ENCODE peak calls at places on chromosome 18, in five cellular contexts. I is GM23338, L is GM12878, G is A549, B is K562. N is an unnamed sample.

GRCh38 chr18:11118051-11118450 is 31.3 kb downstream of the PIEZO2 start:
- DNase-seq in B (no peak), G (no peak), I (no peak), L (no peak), N (peak)

GRCh38 chr18:22703883-22704626 is 229.1 kb upstream of the RBBP8 start:
- DNase-seq in I (peak), B (peak), L (no peak), G (peak), N (peak)

GRCh38 chr18:10296491-10296890 is 157.9 kb upstream of the APCDD1 start:
- DNase-seq in L (no peak), B (no peak), I (no peak), G (no peak), N (no peak)

GRCh38 chr18:78982186-78982585 is 2.6 kb downstream of the SALL3 start:
- DNase-seq in L (no peak), I (peak), B (no peak), G (no peak), N (no peak)

GRCh38 chr18:53509886-53510285 is 714.6 kb downstream of the MBD2 start:
- DNase-seq in B (no peak), L (no peak), G (no peak), I (no peak), N (no peak)

GRCh38 chr18:63974991-63975390 is 5.1 kb downstream of the SERPINB8 start:
- DNase-seq in B (no peak), G (no peak), I (peak), L (no peak), N (peak)

GRCh38 chr18:76953186-76953982 is 131.0 kb downstream of the ZNF236 start:
- DNase-seq in L (no peak), I (no peak), G (no peak), B (no peak), N (no peak)

GRCh38 chr18:56319953-56320352 is 318.4 kb downstream of the TXNL1 start:
- DNase-seq in G (no peak), I (no peak), L (no peak), B (no peak), N (no peak)

GRCh38 chr18:67665266-67665665 is 148.7 kb upstream of the DSEL start:
- DNase-seq in L (no peak), G (no peak), B (no peak), I (peak), N (no peak)

GRCh38 chr18:41731887-41732286 is 223.1 kb upstream of the PIK3C3 start:
- DNase-seq in L (no peak), B (no peak), G (no peak), I (no peak), N (no peak)

GRCh38 chr18:76678248-76678647 is 144.1 kb upstream of the ZNF236 start:
- DNase-seq in L (no peak), B (no peak), G (no peak), I (no peak), N (no peak)

GRCh38 chr18:25710981-25711380 is 359.0 kb upstream of the ZNF521 start:
- DNase-seq in L (no peak), G (no peak), I (no peak), B (no peak), N (no peak)

GRCh38 chr18:21897811-21898210 is 157.2 kb downstream of the MIB1 start:
- DNase-seq in G (peak), I (peak), L (no peak), B (peak), N (peak)

GRCh38 chr18:24678626-24679025 is 218.2 kb downstream of the HRH4 start:
- DNase-seq in G (no peak), I (no peak), B (no peak), L (no peak), N (no peak)

GRCh38 chr18:24677011-24677410 is 216.6 kb downstream of the HRH4 start:
- DNase-seq in G (no peak), B (no peak), I (no peak), L (no peak), N (no peak)

GRCh38 chr18:24674236-24675004 is 214.0 kb downstream of the HRH4 start:
- DNase-seq in I (no peak), L (no peak), B (no peak), G (no peak), N (no peak)

GRCh38 chr18:24679062-24679461 is 218.6 kb downstream of the HRH4 start:
- DNase-seq in B (no peak), G (no peak), I (no peak), L (no peak), N (no peak)

GRCh38 chr18:24678113-24678512 is 217.7 kb downstream of the HRH4 start:
- DNase-seq in B (no peak), G (no peak), I (no peak), L (no peak), N (no peak)
- TF ChIP-seq JUNB in B (no peak), G (no peak), I (no peak), L (no peak), N (no peak)

GRCh38 chr18:58334061-58334460 is 290.0 kb downstream of the NEDD4L start:
- DNase-seq in L (no peak), I (no peak), G (no peak), B (no peak), N (no peak)

GRCh38 chr18:58336605-58337004 is 292.3 kb downstream of the ALPK2 start:
- DNase-seq in G (no peak), I (no peak), B (no peak), L (no peak), N (no peak)

GRCh38 chr18:58337285-58337684 is 291.6 kb downstream of the ALPK2 start:
- DNase-seq in G (no peak), I (no peak), B (no peak), L (no peak), N (no peak)

GRCh38 chr18:58335223-58335622 is 291.2 kb downstream of the NEDD4L start:
- DNase-seq in L (no peak), B (no peak), I (peak), G (no peak), N (no peak)

GRCh38 chr18:58335821-58336220 is 291.8 kb downstream of the NEDD4L start:
- DNase-seq in G (no peak), I (peak), L (no peak), B (no peak), N (no peak)
- H3K27ac ChIP-seq in G (no peak), I (no peak), L (no peak), B (no peak), N (no peak)

DNA sequence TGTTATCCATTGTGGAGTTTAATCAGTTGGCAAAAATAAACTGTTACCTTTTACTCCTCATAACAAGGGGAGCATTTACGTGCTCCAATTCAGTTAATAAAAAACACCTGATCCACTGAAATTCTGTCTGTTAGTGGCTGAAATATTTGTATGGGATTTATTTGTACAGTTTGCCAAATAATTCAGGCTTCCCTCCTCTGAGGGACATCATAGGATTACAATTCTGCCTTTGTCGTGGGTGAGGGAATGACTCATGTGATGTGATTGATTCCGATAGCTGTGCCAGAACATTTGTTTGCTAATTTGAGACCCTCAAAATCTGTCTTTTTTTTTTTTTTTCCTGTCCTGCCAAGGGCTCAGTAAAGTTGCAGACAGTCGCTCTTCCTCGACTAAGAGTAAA is 612.5 kb upstream of the CDH2 start:
- DNase-seq in B (no peak), G (no peak), L (no peak), I (no peak), N (no peak)
- TF ChIP-seq JUNB in B (no peak), G (no peak), L (no peak), I (no peak), N (no peak)

GRCh38 chr18:2326999-2327398 is 244.3 kb downstream of the METTL4 start:
- DNase-seq in G (no peak), B (no peak), I (no peak), L (no peak), N (no peak)

GRCh38 chr18:2325933-2326332 is 245.4 kb downstream of the METTL4 start:
- DNase-seq in B (peak), L (no peak), I (no peak), G (no peak), N (no peak)

GRCh38 chr18:2325308-2325849 is 245.9 kb downstream of the METTL4 start:
- DNase-seq in I (no peak), B (peak), L (no peak), G (no peak), N (no peak)

DNA sequence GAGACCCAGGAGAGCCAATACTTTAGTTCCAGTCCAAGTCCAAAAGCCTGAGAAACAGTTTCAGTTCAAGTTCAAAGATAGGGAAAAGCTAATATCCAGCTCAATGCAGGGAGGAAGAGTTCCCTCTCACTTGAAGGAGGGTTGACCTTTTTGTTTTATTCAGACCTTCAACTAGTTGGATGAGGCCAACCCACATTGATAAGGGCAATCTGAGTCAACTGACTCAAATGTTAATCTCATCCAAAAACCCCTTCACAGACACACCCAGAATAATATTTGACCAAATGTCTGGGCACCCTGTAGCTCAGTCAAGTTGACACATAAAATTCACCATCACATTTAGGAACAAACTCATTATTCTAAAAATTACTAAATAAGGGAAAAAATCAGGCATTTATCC is 246.8 kb downstream of the METTL4 start:
- DNase-seq in I (no peak), G (no peak), L (no peak), B (peak), N (no peak)
- H3K27ac ChIP-seq in I (no peak), G (no peak), L (no peak), B (peak), N (no peak)

DNA sequence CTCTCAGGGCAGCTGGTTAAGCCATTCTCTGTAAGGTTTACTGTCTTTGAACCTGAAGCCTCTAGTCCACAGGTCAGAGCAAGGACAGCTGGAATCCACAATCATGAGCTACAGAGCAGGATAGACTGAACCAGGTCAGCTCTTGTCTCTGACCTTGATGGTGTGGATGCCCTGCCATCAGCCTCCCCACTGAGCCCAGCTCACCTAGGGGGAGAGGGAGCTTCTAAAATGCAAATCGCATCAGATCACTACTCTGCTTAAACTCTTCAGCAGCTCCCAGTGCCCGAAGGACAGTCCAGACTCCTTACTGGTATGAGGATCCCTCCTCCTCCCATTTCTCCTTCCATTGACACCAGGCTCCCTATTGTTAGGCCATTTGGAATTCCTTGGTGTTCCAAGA is 255.3 kb upstream of the CCDC68 start:
- DNase-seq in L (no peak), G (no peak), B (no peak), I (peak), N (no peak)
- TF ChIP-seq JUNB in L (no peak), G (no peak), B (no peak), I (no peak), N (no peak)

DNA sequence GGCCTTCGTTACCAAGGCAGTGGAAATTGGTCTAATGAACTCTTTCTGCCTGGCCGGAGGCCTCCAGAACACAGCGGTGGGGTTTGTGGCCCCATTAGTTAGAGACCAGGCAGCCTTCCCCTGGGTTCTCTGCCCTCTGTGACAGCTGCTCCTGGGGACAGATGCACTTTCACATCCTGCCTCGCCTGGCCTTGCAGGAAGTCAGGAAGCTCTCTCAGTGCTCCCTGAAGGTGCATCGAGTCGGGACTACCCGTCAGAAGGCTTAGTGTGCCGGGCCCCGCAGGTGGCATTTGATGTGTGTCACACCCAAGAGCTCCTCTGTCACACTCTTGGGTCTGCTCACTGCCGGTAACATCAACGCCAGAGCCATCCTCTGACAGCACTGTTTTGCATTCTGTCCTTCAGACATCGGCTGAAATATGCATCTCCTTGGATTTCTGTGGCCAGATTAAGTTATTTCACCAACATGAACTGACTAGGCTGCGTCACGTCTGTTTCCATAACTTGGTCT is 158.3 kb downstream of the LDLRAD4 start:
- DNase-seq in L (no peak), I (no peak), G (no peak), B (no peak), N (no peak)
- H3K27ac ChIP-seq in L (no peak), I (no peak), G (no peak), B (no peak), N (no peak)

GRCh38 chr18:36692909-36693308 is 135.9 kb downstream of the TPGS2 start:
- DNase-seq in G (no peak), L (no peak), I (no peak), B (no peak), N (no peak)
- TF ChIP-seq JUNB in G (no peak), L (no peak), I (no peak), B (no peak), N (no peak)

N was measured in HepG2.